ENCODE peak calls at places on chromosomes 6 and 20, in four cellular contexts. One of them, this sample, is unnamed.

GRCh38 chr20:39830903-39831302 is 858.1 kb downstream of the MAFB start:
- DNase-seq in ascending aorta: no peak
- DNase-seq in T-helper 2 cell: no peak
- DNase-seq in activated naive CD8-positive, alpha-beta T cell treated with anti-CD3 and anti-CD28 coated beads for 36 hours: no peak
- DNase-seq in this sample: no peak

GRCh38 chr6:33160728-33161323 is 31.4 kb downstream of the COL11A2 start:
- DNase-seq in ascending aorta: no peak
- DNase-seq in activated naive CD8-positive, alpha-beta T cell treated with anti-CD3 and anti-CD28 coated beads for 36 hours: no peak
- DNase-seq in T-helper 2 cell: no peak
- DNase-seq in this sample: no peak

GRCh38 chr6:80550748-80551147 is 444.3 kb downstream of the BCKDHB start:
- DNase-seq in ascending aorta: no peak
- DNase-seq in activated naive CD8-positive, alpha-beta T cell treated with anti-CD3 and anti-CD28 coated beads for 36 hours: no peak
- DNase-seq in T-helper 2 cell: no peak
- DNase-seq in this sample: no peak

GRCh38 chr20:33282196-33282934 is 649 bp upstream of the BPIFB1 start:
- DNase-seq in T-helper 2 cell: no peak
- DNase-seq in activated naive CD8-positive, alpha-beta T cell treated with anti-CD3 and anti-CD28 coated beads for 36 hours: no peak
- DNase-seq in ascending aorta: no peak
- DNase-seq in this sample: no peak

GRCh38 chr20:32898721-32899120 is 40.0 kb downstream of the EFCAB8 start:
- DNase-seq in T-helper 2 cell: no peak
- DNase-seq in ascending aorta: no peak
- DNase-seq in activated naive CD8-positive, alpha-beta T cell treated with anti-CD3 and anti-CD28 coated beads for 36 hours: no peak
- DNase-seq in this sample: no peak

GRCh38 chr20:13008761-13009681 is at the start of gene SPTLC3:
- DNase-seq in ascending aorta: no peak
- DNase-seq in activated naive CD8-positive, alpha-beta T cell treated with anti-CD3 and anti-CD28 coated beads for 36 hours: no peak
- DNase-seq in T-helper 2 cell: no peak
- DNase-seq in this sample: peak; percentile 61

GRCh38 chr20:9241232-9241692 is 172.4 kb downstream of the PLCB4 start:
- DNase-seq in T-helper 2 cell: no peak
- DNase-seq in activated naive CD8-positive, alpha-beta T cell treated with anti-CD3 and anti-CD28 coated beads for 36 hours: no peak
- DNase-seq in ascending aorta: no peak
- DNase-seq in this sample: no peak

GRCh38 chr6:100344761-100345160 is 120.0 kb downstream of the SIM1 start:
- DNase-seq in T-helper 2 cell: no peak
- DNase-seq in activated naive CD8-positive, alpha-beta T cell treated with anti-CD3 and anti-CD28 coated beads for 36 hours: no peak
- DNase-seq in ascending aorta: no peak
- DNase-seq in this sample: no peak